ENCODE peak calls at places on chromosome 14, in four cellular contexts. R, C, K and I are unnamed samples.

GRCh38 chr14:36661506-36662257 is at the start of gene PAX9:
- DNase-seq in C (no peak), R (peak; percentile 72), K (peak; percentile 95), I (no peak)

GRCh38 chr14:49745191-49745590 is 22.8 kb upstream of the KLHDC2 start:
- DNase-seq in R (no peak), K (no peak), C (no peak), I (no peak)

GRCh38 chr14:58367296-58367695 is 28.4 kb upstream of the TOMM20L start:
- DNase-seq in C (no peak), R (no peak), K (no peak), I (no peak)

GRCh38 chr14:76019676-76020075 is 34.1 kb downstream of the IFT43 start:
- DNase-seq in K (no peak), C (no peak), R (no peak), I (no peak)

GRCh38 chr14:38044710-38045109 is 163.0 kb upstream of the SSTR1 start:
- DNase-seq in C (no peak), K (no peak), R (no peak), I (no peak)

GRCh38 chr14:60215127-60215444 is 33.9 kb upstream of the PPM1A start:
- DNase-seq in C (no peak), R (no peak), K (no peak), I (no peak)

GRCh38 chr14:25122188-25122587 is 72.2 kb upstream of the STXBP6 start:
- DNase-seq in K (no peak), C (no peak), R (no peak), I (no peak)

GRCh38 chr14:102370305-102370809 is 7.6 kb downstream of the TECPR2 start:
- DNase-seq in R (no peak), C (no peak), K (no peak), I (no peak)

GRCh38 chr14:34302654-34303053 is 159.4 kb downstream of the SPTSSA start:
- DNase-seq in R (no peak), K (no peak), C (no peak), I (no peak)

GRCh38 chr14:68464716-68465115 is 328.2 kb downstream of the ZFP36L1 start:
- DNase-seq in K (no peak), C (no peak), R (no peak), I (peak; percentile 68)

GRCh38 chr14:106203438-106203837 is 677.1 kb downstream of the TMEM121 start:
- DNase-seq in C (no peak), K (no peak), R (no peak), I (no peak)

GRCh38 chr14:22545842-22546721 is 42.9 kb downstream of the DAD1 start:
- DNase-seq in R (no peak), C (no peak), K (no peak), I (no peak)

GRCh38 chr14:71139058-71139946 is 232.0 kb downstream of the PCNX1 start:
- DNase-seq in R (no peak), K (peak; percentile 88), C (peak; percentile 50), I (peak; percentile 59)

GRCh38 chr14:67722293-67722692 is 20.6 kb downstream of the RDH12 start:
- DNase-seq in R (no peak), C (peak; percentile 67), K (no peak), I (peak; percentile 39)

GRCh38 chr14:41817626-41818025 is 210.9 kb downstream of the LRFN5 start:
- DNase-seq in K (no peak), C (no peak), R (no peak), I (no peak)

GRCh38 chr14:105364100-105364708 is 34.1 kb upstream of the TEX22 start:
- DNase-seq in K (no peak), R (no peak), C (peak; percentile 11), I (no peak)

GRCh38 chr14:44287858-44288257 is 219.2 kb downstream of the FSCB start:
- DNase-seq in C (no peak), R (no peak), K (no peak), I (no peak)

GRCh38 chr14:106802413-106803364 is 1276.3 kb downstream of the TMEM121 start:
- DNase-seq in R (no peak), C (no peak), K (no peak), I (no peak)

GRCh38 chr14:58637391-58638230 is at the start of gene DACT1:
- DNase-seq in K (peak; percentile 89), R (peak; percentile 92), C (peak; percentile 85), I (peak; percentile 75)

GRCh38 chr14:54857830-54858269 is 44.8 kb downstream of the GCH1 start:
- DNase-seq in C (no peak), R (no peak), K (no peak), I (no peak)

GRCh38 chr14:99587463-99588278 is 16.3 kb downstream of the CCDC85C start:
- DNase-seq in R (no peak), C (no peak), K (no peak), I (no peak)

GRCh38 chr14:80764496-80764895 is 177.0 kb downstream of the CEP128 start:
- DNase-seq in R (no peak), K (no peak), C (no peak), I (no peak)

GRCh38 chr14:105737504-105738246 is 211.3 kb downstream of the TMEM121 start:
- DNase-seq in C (no peak), R (no peak), K (peak; percentile 76), I (no peak)

GRCh38 chr14:93322886-93323596 is 9.8 kb downstream of the BTBD7 start:
- DNase-seq in R (no peak), K (no peak), C (no peak), I (no peak)

GRCh38 chr14:76464856-76465255 is 88.9 kb downstream of the ESRRB start:
- DNase-seq in R (no peak), K (no peak), C (no peak), I (no peak)

GRCh38 chr14:59126714-59127436 is 61.6 kb upstream of the DAAM1 start:
- DNase-seq in C (no peak), K (no peak), R (no peak), I (no peak)

GRCh38 chr14:75223664-75224154 is 47.3 kb upstream of the TMED10 start:
- DNase-seq in R (no peak), K (no peak), C (no peak), I (no peak)

GRCh38 chr14:101412741-101413140 is 148.6 kb upstream of the DIO3 start:
- DNase-seq in K (no peak), C (no peak), R (no peak), I (no peak)

GRCh38 chr14:99300190-99300589 is 28.2 kb upstream of the BCL11B start:
- DNase-seq in C (no peak), R (no peak), K (no peak), I (no peak)

GRCh38 chr14:80055912-80056801 is 155.1 kb downstream of the DIO2 start:
- DNase-seq in K (no peak), C (no peak), R (no peak), I (no peak)

GRCh38 chr14:99201351-99202073 is 70.5 kb downstream of the BCL11B start:
- DNase-seq in R (no peak), K (no peak), C (no peak), I (no peak)

GRCh38 chr14:42299692-42300091 is 693.0 kb downstream of the LRFN5 start:
- DNase-seq in R (no peak), K (no peak), C (no peak), I (no peak)

GRCh38 chr14:65904988-65905387 is 492.5 kb downstream of the FUT8 start:
- DNase-seq in C (no peak), R (no peak), K (no peak), I (no peak)

GRCh38 chr14:56817396-56817921 is 7.2 kb upstream of the OTX2 start:
- DNase-seq in R (no peak), K (no peak), C (no peak), I (no peak)

GRCh38 chr14:101350021-101350420 is 211.3 kb upstream of the DIO3 start:
- DNase-seq in C (no peak), R (no peak), K (peak; percentile 39), I (no peak)

GRCh38 chr14:53411110-53411509 is 258.0 kb upstream of the DDHD1 start:
- DNase-seq in C (no peak), R (no peak), K (no peak), I (no peak)

DNA sequence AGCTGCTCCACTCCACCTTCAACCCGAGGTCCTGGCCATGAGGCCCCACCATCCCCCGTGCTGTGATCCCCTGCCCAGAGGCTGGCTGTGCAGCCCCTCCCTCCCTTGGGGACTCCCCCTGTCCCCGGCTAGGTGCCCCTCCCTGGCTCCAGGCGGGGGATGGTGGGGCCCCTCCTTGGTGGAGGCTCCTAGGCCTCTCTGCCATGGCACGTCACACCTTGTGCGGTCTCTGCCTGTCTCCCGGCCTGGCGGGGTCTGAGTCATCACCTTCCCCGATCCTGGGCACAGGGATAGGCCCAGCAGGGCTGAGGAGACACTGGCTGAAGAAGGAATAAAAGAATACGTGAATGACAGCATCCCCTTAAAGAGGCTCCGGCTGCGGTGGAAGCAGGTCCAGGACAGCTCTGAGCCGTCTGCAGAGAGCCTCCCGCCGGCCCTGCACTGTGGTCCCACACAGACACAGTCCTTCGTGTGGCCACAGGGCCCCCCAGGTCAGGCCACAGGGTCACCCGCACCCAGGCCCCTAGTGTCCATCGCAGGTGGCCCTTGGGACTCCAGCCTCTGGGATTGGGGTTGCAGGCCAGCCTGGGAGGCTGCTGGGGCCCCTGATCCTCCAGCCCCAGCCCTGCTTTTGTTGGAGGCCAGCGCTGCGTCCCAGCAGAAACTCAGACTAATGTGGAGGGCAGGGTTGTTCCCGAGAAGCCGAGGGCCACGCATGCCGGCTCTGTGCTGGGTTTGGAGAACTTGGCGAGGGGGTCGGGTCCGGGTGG is 43.6 kb downstream of the KIF26A start:
- DNase-seq in C (no peak), R (no peak), K (no peak), I (no peak)
- TF ChIP-seq POLR2A in C (no peak), R (no peak), K (no peak), I (no peak)

DNA sequence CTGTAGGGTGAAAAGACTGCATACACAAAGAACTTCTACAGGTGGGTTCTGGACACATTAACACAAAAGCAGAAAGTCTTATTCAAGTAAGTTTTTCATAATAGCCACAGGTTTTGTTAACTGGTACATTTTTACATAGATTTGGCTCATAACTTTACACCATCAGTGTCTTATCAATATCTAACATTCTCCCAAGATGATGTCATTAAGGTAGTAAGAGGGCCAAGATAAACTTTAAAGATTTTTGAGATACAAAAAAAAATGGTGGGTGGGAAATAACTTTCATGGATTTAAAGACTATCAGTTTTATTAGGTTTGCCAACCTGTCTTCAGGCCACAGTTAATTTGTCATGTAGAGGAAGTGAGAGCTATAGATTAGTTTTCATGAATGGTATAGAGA is 1.7 kb downstream of the SUPT16H start:
- DNase-seq in K (no peak), R (no peak), C (no peak), I (no peak)
- H3K4me3 ChIP-seq in K (no peak overlapping the region), R (no peak overlapping the region), C (no peak overlapping the region), I (no peak overlapping the region)

DNA sequence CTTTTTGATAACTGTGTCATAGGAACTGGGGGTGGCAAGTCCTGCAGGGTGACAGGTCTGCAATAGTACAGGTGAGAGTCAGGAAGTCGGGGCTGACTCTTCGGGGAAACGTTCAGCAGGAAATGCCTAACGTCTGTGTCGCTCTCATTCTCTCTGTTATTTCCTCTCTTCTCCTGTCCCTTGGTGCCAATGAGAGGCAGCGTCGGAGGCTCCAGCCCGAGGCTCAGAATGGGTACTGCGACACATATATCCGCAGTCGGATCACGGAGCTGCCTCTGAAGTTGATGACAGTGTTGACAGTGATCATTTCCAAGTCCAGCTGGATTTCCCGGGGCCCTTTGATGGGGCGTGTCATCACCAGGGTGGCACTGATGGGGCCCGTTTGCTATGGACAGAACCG is 2.7 kb upstream of the TC2N start:
- DNase-seq in K (no peak), R (no peak), C (no peak), I (no peak)
- TF ChIP-seq POLR2A in K (no peak), R (no peak), C (no peak), I (no peak)

GRCh38 chr14:95943699-95944098 is 67.1 kb downstream of the TUNAR start:
- DNase-seq in R (no peak), C (no peak), K (no peak), I (no peak)
- H3K4me3 ChIP-seq in R (no peak overlapping the region), C (no peak overlapping the region), K (no peak overlapping the region), I (no peak overlapping the region)